ENCODE peak calls at places on chromosomes 1 and 21, in eight cellular contexts. Y, U, I, F, D, A, R and H are unnamed samples.

GRCh38 chr1:29805896-29806160 is 569.5 kb downstream of the PTPRU start:
- DNase-seq in I (no peak), A (no peak), U (no peak), D (no peak), F (no peak), Y (no peak), R (no peak), H (no peak)

GRCh38 chr1:39926343-39926769 is 24.6 kb upstream of the MYCL start:
- DNase-seq in F (no peak), D (peak), A (no peak), U (no peak), R (no peak), I (no peak), Y (no peak), H (no peak)

GRCh38 chr1:199909137-199909536 is 118.4 kb upstream of the NR5A2 start:
- DNase-seq in Y (no peak), I (no peak), U (peak), D (peak), F (no peak), A (no peak), R (no peak), H (no peak)

GRCh38 chr1:60228253-60228594 is 154.7 kb upstream of the C1orf87 start:
- DNase-seq in U (no peak), F (no peak), A (no peak), D (no peak), R (no peak), I (no peak), Y (no peak), H (no peak)

GRCh38 chr1:229203991-229204632 is 66.8 kb upstream of the RAB4A start:
- DNase-seq in F (no peak), Y (no peak), A (no peak), I (no peak), D (no peak), R (no peak), U (no peak), H (no peak)

GRCh38 chr21:34887729-34888568 is 161.2 kb downstream of the RUNX1 start:
- DNase-seq in I (peak), Y (no peak), R (peak), D (peak), F (no peak), A (peak), U (peak), H (peak)

GRCh38 chr1:117710710-117711109 is 104.9 kb downstream of the TENT5C start:
- DNase-seq in F (no peak), D (no peak), U (no peak), R (no peak), Y (no peak), A (no peak), I (no peak), H (no peak)

GRCh38 chr1:51715369-51715768 is 98.5 kb downstream of the OSBPL9 start:
- DNase-seq in D (no peak), R (no peak), U (no peak), I (no peak), F (no peak), Y (no peak), A (no peak), H (no peak)

GRCh38 chr1:9200441-9200840 is 34.1 kb upstream of the H6PD start:
- DNase-seq in F (no peak), Y (no peak), U (no peak), D (no peak), A (no peak), I (no peak), R (no peak), H (no peak)

GRCh38 chr1:76503100-76503499 is 364.2 kb upstream of the ST6GALNAC5 start:
- DNase-seq in A (no peak), R (no peak), U (no peak), I (no peak), F (peak), D (no peak), Y (no peak), H (no peak)

GRCh38 chr21:28615276-28615675 is 377.4 kb downstream of the LTN1 start:
- DNase-seq in U (no peak), I (no peak), A (no peak), D (peak), F (no peak), Y (no peak), R (no peak), H (no peak)

GRCh38 chr1:40197656-40198055 is 36.5 kb downstream of the RLF start:
- DNase-seq in Y (no peak), R (no peak), U (no peak), D (no peak), I (no peak), F (no peak), A (no peak), H (no peak)

GRCh38 chr1:99640672-99641071 is 5.2 kb upstream of the PALMD start:
- DNase-seq in A (no peak), D (no peak), R (no peak), F (no peak), I (no peak), U (no peak), Y (no peak), H (no peak)

GRCh38 chr21:16377120-16377658 is 647.4 kb downstream of the USP25 start:
- DNase-seq in F (no peak), R (no peak), U (no peak), A (no peak), Y (no peak), I (no peak), D (peak), H (no peak)

GRCh38 chr1:171754971-171755370 is 13.1 kb upstream of the VAMP4 start:
- DNase-seq in F (no peak), U (no peak), Y (no peak), I (no peak), R (no peak), D (no peak), A (no peak), H (no peak)

GRCh38 chr1:18104546-18105100 is 3.0 kb upstream of the IGSF21 start:
- DNase-seq in F (no peak), R (no peak), Y (no peak), D (no peak), A (no peak), U (no peak), I (no peak), H (no peak)

GRCh38 chr1:22415489-22415888 is 36.2 kb upstream of the ZBTB40 start:
- DNase-seq in I (no peak), D (no peak), R (no peak), U (no peak), A (no peak), Y (no peak), F (no peak), H (no peak)

GRCh38 chr1:226034482-226034881 is 28.0 kb upstream of the H3-3A start:
- DNase-seq in A (peak), U (peak), D (peak), F (no peak), R (peak), I (no peak), Y (peak), H (peak)

GRCh38 chr1:110554871-110555801 is 36.2 kb upstream of the KCNA10 start:
- DNase-seq in F (peak), Y (peak), A (peak), D (peak), U (peak), R (peak), I (peak), H (peak)

GRCh38 chr1:113856011-113856410 is 15.5 kb downstream of the PTPN22 start:
- DNase-seq in D (no peak), I (no peak), A (no peak), R (no peak), F (no peak), U (no peak), Y (no peak), H (no peak)

GRCh38 chr1:64915381-64916274 is 50.7 kb downstream of the JAK1 start:
- DNase-seq in D (peak), U (peak), F (no peak), Y (no peak), I (no peak), R (no peak), A (no peak), H (no peak)

GRCh38 chr1:168843950-168844349 is 114.9 kb upstream of the DPT start:
- DNase-seq in Y (no peak), A (no peak), U (no peak), R (no peak), D (no peak), F (no peak), I (no peak), H (no peak)

GRCh38 chr1:53639251-53639721 is 99.7 kb downstream of the GLIS1 start:
- DNase-seq in D (peak), R (no peak), Y (no peak), I (no peak), U (no peak), A (no peak), F (no peak), H (no peak)

GRCh38 chr1:175338447-175339135 is 146.0 kb upstream of the KIAA0040 start:
- DNase-seq in U (peak), D (no peak), A (no peak), R (no peak), I (peak), Y (no peak), F (peak), H (no peak)

GRCh38 chr1:47659141-47659540 is 221.3 kb downstream of the FOXD2 start:
- DNase-seq in Y (no peak), I (no peak), D (no peak), A (no peak), U (no peak), R (no peak), F (no peak), H (peak)

GRCh38 chr21:14742119-14742518 is 196.0 kb upstream of the SAMSN1 start:
- DNase-seq in U (no peak), R (no peak), F (no peak), A (no peak), I (no peak), D (no peak), Y (no peak), H (no peak)

GRCh38 chr1:163069655-163070277 is 605 bp downstream of the RGS4 start:
- DNase-seq in F (no peak), D (no peak), A (no peak), R (no peak), I (no peak), Y (no peak), U (no peak), H (no peak)

GRCh38 chr1:109466440-109467300 is at the start of gene SYPL2:
- DNase-seq in F (no peak), I (no peak), A (no peak), D (peak), Y (peak), U (no peak), R (peak), H (no peak)

GRCh38 chr1:53343831-53344668 is 16.2 kb upstream of the LRP8 start:
- DNase-seq in D (peak), A (no peak), I (no peak), F (no peak), R (no peak), Y (no peak), U (no peak), H (no peak)

GRCh38 chr1:234968470-234968869 is 160.2 kb downstream of the TOMM20 start:
- DNase-seq in U (no peak), F (no peak), D (no peak), I (no peak), R (no peak), Y (no peak), A (no peak), H (no peak)

GRCh38 chr1:234969630-234970370 is 158.8 kb downstream of the TOMM20 start:
- DNase-seq in F (no peak), U (peak), Y (peak), I (no peak), A (no peak), D (peak), R (peak), H (peak)

GRCh38 chr1:234970371-234970730 is 158.3 kb downstream of the TOMM20 start:
- DNase-seq in U (peak), D (peak), Y (no peak), F (no peak), A (no peak), R (no peak), I (no peak), H (no peak)

GRCh38 chr1:234970731-234971476 is 157.7 kb downstream of the TOMM20 start:
- DNase-seq in U (peak), I (no peak), A (peak), D (peak), Y (peak), F (no peak), R (peak), H (no peak)

DNA sequence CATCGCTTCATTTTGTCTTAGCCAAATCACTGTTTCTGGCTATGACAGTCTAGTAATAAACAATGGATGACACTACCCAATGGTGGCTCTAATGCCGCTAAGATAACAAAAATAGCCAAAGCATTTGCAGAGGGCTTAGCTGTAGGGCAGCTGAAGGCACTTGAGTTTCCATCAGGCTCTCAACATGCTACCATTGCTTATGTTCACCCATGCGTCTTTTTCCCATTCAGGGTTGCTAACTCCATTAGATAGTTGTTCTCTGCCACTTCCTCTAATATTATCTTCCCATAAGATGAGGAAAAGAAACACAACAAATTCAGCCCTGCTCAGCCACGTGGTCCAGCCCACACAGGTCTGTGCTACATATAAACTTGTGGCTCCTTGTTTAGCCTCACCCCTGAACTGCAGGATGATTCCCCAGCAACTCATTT is 159.6 kb downstream of the TOMM20 start:
- DNase-seq in F (no peak), R (no peak), Y (no peak), D (no peak), I (no peak), U (no peak), A (no peak), H (no peak)
- H3K27ac ChIP-seq in F (no peak), R (peak), Y (peak), D (peak), I (no peak), U (no peak), A (peak), H (peak)

DNA sequence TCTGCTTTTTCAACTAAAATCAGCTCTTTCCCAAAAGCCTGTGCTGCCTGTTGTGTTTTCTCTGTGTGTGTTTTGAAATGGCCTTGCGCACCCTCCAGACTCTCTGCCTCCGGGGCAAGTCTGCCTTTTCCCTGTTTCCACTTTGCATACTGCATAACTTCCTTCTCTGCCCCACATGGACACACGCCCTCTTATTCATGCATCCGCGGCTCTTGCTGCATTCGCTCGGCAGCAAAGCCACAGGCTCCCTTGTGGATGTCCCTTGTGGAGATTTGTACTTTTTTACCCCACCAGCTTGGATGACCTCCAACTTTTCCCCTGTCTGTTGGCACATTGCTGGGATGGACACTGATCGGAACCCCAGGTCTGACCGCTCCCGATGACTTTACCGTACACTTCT is 147.6 kb downstream of the ADSS2 start:
- DNase-seq in I (no peak), F (no peak), D (no peak), A (no peak), U (peak), R (no peak), Y (no peak), H (no peak)
- H3K27ac ChIP-seq in I (no peak), F (no peak), D (no peak), A (no peak), U (no peak), R (no peak), Y (no peak), H (no peak)

GRCh38 chr21:33432496-33432895 is 29.3 kb downstream of the IFNGR2 start:
- DNase-seq in F (no peak), U (no peak), R (no peak), A (no peak), Y (no peak), I (no peak), D (no peak), H (no peak)

GRCh38 chr21:33433425-33434114 is 30.4 kb downstream of the IFNGR2 start:
- DNase-seq in U (no peak), R (no peak), F (no peak), I (no peak), D (no peak), A (no peak), Y (peak), H (no peak)

GRCh38 chr21:33430858-33431257 is 27.6 kb downstream of the IFNGR2 start:
- DNase-seq in F (no peak), U (no peak), A (no peak), I (no peak), D (no peak), Y (no peak), R (no peak), H (no peak)

GRCh38 chr21:33434770-33435360 is 31.7 kb downstream of the IFNGR2 start:
- DNase-seq in Y (no peak), A (no peak), R (no peak), U (peak), F (no peak), I (no peak), D (peak), H (no peak)

GRCh38 chr21:33433001-33433400 is 29.8 kb downstream of the IFNGR2 start:
- DNase-seq in Y (no peak), R (no peak), A (no peak), I (no peak), U (no peak), D (no peak), F (no peak), H (no peak)
- H3K27ac ChIP-seq in Y (no peak), R (no peak), A (peak), I (no peak), U (no peak), D (no peak), F (no peak), H (peak)

GRCh38 chr1:34754878-34755637 is at the start of gene GJB5:
- DNase-seq in Y (no peak), F (no peak), I (no peak), U (no peak), D (no peak), A (peak), R (no peak), H (no peak)

GRCh38 chr1:34750610-34751009 is 4.2 kb upstream of the GJB5 start:
- DNase-seq in I (no peak), F (no peak), Y (peak), D (peak), A (no peak), U (no peak), R (no peak), H (no peak)

GRCh38 chr1:34749983-34750382 is 4.9 kb upstream of the GJB5 start:
- DNase-seq in F (no peak), Y (peak), D (peak), A (no peak), U (no peak), R (no peak), I (no peak), H (no peak)

GRCh38 chr1:34755961-34756360 is 1.1 kb downstream of the GJB5 start:
- DNase-seq in U (no peak), D (no peak), Y (no peak), A (no peak), F (no peak), R (no peak), I (no peak), H (no peak)

DNA sequence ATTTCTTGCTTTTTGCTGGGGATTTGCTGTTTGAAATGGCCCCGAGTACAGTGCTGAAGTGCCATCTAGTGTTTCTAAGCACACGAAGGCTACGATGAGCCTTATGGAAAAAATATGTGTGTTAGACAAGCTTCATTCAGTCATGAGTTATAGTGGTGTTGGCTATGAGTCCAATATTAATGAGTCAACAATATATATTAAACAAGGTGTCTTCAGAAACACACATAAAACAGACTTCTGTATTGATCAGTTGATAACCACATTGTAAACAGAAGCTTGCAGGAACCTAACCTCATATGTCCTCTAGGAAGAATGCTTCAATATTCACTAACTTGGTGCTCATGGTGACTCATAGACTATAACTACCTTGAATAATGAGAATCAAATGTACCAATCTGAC is 1.7 kb upstream of the GJB5 start:
- DNase-seq in U (no peak), I (no peak), D (no peak), Y (no peak), A (no peak), R (no peak), F (no peak), H (no peak)
- H3K27ac ChIP-seq in U (no peak), I (no peak), D (no peak), Y (no peak), A (no peak), R (no peak), F (no peak), H (no peak)

DNA sequence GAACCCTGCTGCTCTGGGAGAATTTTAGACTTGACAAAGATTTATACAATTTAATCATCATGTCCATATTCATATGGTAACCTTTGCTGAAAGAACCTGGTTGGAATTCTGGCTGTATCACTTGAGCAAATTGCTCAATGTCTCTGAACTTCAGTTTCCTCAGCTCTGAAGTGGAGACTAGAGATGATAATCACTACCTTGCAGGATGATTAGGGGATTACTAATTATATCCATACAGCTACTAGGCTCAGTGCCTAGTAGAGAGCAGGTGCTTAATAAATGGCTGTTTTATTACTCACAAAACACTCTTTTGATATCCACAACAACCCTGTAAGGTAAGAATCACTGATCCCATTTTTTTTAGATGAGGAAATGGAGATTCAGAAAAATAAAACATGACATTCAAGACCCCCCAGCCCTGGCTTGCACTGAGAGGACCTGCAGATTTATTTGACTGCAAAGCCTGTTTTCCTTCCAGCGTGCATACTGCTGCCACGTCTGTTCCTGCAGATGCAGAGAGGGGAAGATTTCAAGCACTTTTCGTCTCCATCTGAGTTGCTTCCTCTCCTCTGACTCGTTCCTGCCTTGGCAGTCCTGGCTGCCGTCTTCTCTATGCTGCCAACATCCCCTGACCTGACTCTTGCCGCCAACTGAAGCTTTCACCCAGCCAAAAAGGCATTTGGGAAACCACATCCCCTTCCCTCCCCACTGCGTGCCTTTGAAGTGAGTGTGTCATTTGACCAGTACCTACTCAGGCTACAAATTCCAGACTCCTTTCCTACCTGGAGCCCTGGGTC is 203.0 kb downstream of the PLPP3 start:
- DNase-seq in R (no peak), A (peak), D (peak), F (no peak), U (peak), Y (peak), I (no peak), H (no peak)
- H3K27ac ChIP-seq in R (no peak), A (peak), D (no peak), F (no peak), U (no peak), Y (no peak), I (no peak), H (no peak)